ENCODE peak calls at places on chromosomes 5 and 9, in six cellular contexts. One of them, this sample, is unnamed. For H3K9me2, the result is how much of the 10 kb centered on the place peaks cover.

GRCh38 chr9:129776566-129776937 is 23.7 kb upstream of the PTGES start:
- DNase-seq in HCT116: no peak
- DNase-seq in SK-N-SH: no peak
- DNase-seq in GM23248: peak
- DNase-seq in MM.1S: no peak
- DNase-seq in PC-3: no peak
- DNase-seq in this sample: peak

GRCh38 chr5:10595678-10596309 is 31.9 kb downstream of the ANKRD33B start:
- DNase-seq in GM23248: peak
- DNase-seq in MM.1S: no peak
- DNase-seq in SK-N-SH: no peak
- DNase-seq in PC-3: peak
- DNase-seq in HCT116: peak
- DNase-seq in this sample: no peak

GRCh38 chr5:110865400-110866094 is 126.7 kb downstream of the SLC25A46 start:
- DNase-seq in HCT116: peak
- DNase-seq in PC-3: peak
- DNase-seq in GM23248: peak
- DNase-seq in SK-N-SH: peak
- DNase-seq in MM.1S: peak
- DNase-seq in this sample: peak

GRCh38 chr5:64206653-64207052 is 41.0 kb downstream of the RNF180 start:
- DNase-seq in HCT116: no peak
- DNase-seq in PC-3: peak
- DNase-seq in MM.1S: no peak
- DNase-seq in GM23248: no peak
- DNase-seq in SK-N-SH: no peak
- DNase-seq in this sample: no peak

GRCh38 chr9:119366909-119367690 is 2.1 kb downstream of the BRINP1 start:
- DNase-seq in GM23248: no peak
- DNase-seq in SK-N-SH: no peak
- DNase-seq in MM.1S: no peak
- DNase-seq in HCT116: no peak
- DNase-seq in PC-3: no peak
- DNase-seq in this sample: no peak

GRCh38 chr5:42948961-42949347 is 91.2 kb downstream of the ANXA2R start:
- DNase-seq in HCT116: no peak
- DNase-seq in PC-3: no peak
- DNase-seq in GM23248: peak
- DNase-seq in SK-N-SH: no peak
- DNase-seq in MM.1S: no peak
- DNase-seq in this sample: no peak

GRCh38 chr5:144142030-144142825 is 28.2 kb downstream of the YIPF5 start:
- DNase-seq in PC-3: peak
- DNase-seq in GM23248: peak
- DNase-seq in SK-N-SH: peak
- DNase-seq in MM.1S: peak
- DNase-seq in HCT116: peak
- DNase-seq in this sample: peak

GRCh38 chr9:84899326-84899725 is 229.8 kb downstream of the NTRK2 start:
- DNase-seq in PC-3: no peak
- DNase-seq in MM.1S: no peak
- DNase-seq in GM23248: no peak
- DNase-seq in SK-N-SH: no peak
- DNase-seq in HCT116: no peak
- DNase-seq in this sample: no peak

GRCh38 chr5:79236364-79236969 is 536 bp downstream of the JMY start:
- DNase-seq in PC-3: peak
- DNase-seq in SK-N-SH: peak
- DNase-seq in MM.1S: peak
- DNase-seq in HCT116: no peak
- DNase-seq in GM23248: peak
- DNase-seq in this sample: no peak

GRCh38 chr5:180575571-180575970 is 15.7 kb downstream of the SCGB3A1 start:
- DNase-seq in SK-N-SH: no peak
- DNase-seq in PC-3: no peak
- DNase-seq in GM23248: peak
- DNase-seq in MM.1S: no peak
- DNase-seq in HCT116: no peak
- DNase-seq in this sample: no peak

GRCh38 chr5:57383093-57383861 is 99.3 kb downstream of the ACTBL2 start:
- DNase-seq in GM23248: peak
- DNase-seq in MM.1S: no peak
- DNase-seq in SK-N-SH: peak
- DNase-seq in HCT116: peak
- DNase-seq in PC-3: peak
- DNase-seq in this sample: no peak

GRCh38 chr9:93468763-93469456 is 15.5 kb upstream of the FAM120AOS start:
- DNase-seq in PC-3: no peak
- DNase-seq in GM23248: peak
- DNase-seq in MM.1S: no peak
- DNase-seq in HCT116: no peak
- DNase-seq in SK-N-SH: no peak
- DNase-seq in this sample: no peak

GRCh38 chr9:110251212-110251611 is 5.1 kb downstream of the TXN start:
- DNase-seq in PC-3: no peak
- DNase-seq in HCT116: no peak
- DNase-seq in MM.1S: no peak
- DNase-seq in SK-N-SH: no peak
- DNase-seq in GM23248: no peak
- DNase-seq in this sample: no peak

GRCh38 chr9:105976257-105976656 is 281.9 kb downstream of the TMEM38B start:
- DNase-seq in GM23248: no peak
- DNase-seq in HCT116: no peak
- DNase-seq in PC-3: no peak
- DNase-seq in MM.1S: no peak
- DNase-seq in SK-N-SH: no peak
- DNase-seq in this sample: no peak

GRCh38 chr5:52943285-52943684 is 45.9 kb upstream of the ITGA2 start:
- DNase-seq in SK-N-SH: no peak
- DNase-seq in PC-3: peak
- DNase-seq in GM23248: peak
- DNase-seq in MM.1S: peak
- DNase-seq in HCT116: no peak
- DNase-seq in this sample: peak

GRCh38 chr9:614421-614820 is 227.1 kb upstream of the DMRT1 start:
- DNase-seq in MM.1S: no peak
- DNase-seq in SK-N-SH: no peak
- DNase-seq in GM23248: peak
- DNase-seq in HCT116: no peak
- DNase-seq in PC-3: no peak
- DNase-seq in this sample: no peak

GRCh38 chr9:105244274-105244995 is at the start of gene SLC44A1:
- DNase-seq in PC-3: peak
- DNase-seq in GM23248: peak
- DNase-seq in MM.1S: peak
- DNase-seq in HCT116: peak
- DNase-seq in SK-N-SH: peak
- DNase-seq in this sample: peak

GRCh38 chr5:27788184-27788583 is 749.8 kb upstream of the CDH9 start:
- DNase-seq in MM.1S: no peak
- DNase-seq in SK-N-SH: no peak
- DNase-seq in GM23248: no peak
- DNase-seq in HCT116: no peak
- DNase-seq in PC-3: peak
- DNase-seq in this sample: no peak

GRCh38 chr9:72557549-72557948 is 36.1 kb downstream of the TMC1 start:
- DNase-seq in HCT116: peak
- DNase-seq in MM.1S: no peak
- DNase-seq in PC-3: peak
- DNase-seq in GM23248: peak
- DNase-seq in SK-N-SH: no peak
- DNase-seq in this sample: no peak

GRCh38 chr5:173781826-173782670 is 106.1 kb upstream of the CPEB4 start:
- DNase-seq in MM.1S: no peak
- DNase-seq in PC-3: peak
- DNase-seq in SK-N-SH: peak
- DNase-seq in HCT116: no peak
- DNase-seq in GM23248: peak
- DNase-seq in this sample: peak

GRCh38 chr9:33167949-33168535 is 906 bp upstream of the B4GALT1 start:
- DNase-seq in PC-3: no peak
- DNase-seq in MM.1S: peak
- DNase-seq in SK-N-SH: no peak
- DNase-seq in GM23248: peak
- DNase-seq in HCT116: no peak
- DNase-seq in this sample: no peak

GRCh38 chr5:88602584-88602983 is 280.4 kb downstream of the MEF2C start:
- DNase-seq in PC-3: peak
- DNase-seq in SK-N-SH: no peak
- DNase-seq in GM23248: no peak
- DNase-seq in MM.1S: peak
- DNase-seq in HCT116: peak
- DNase-seq in this sample: peak

GRCh38 chr5:39520232-39520572 is 95.4 kb upstream of the DAB2 start:
- DNase-seq in GM23248: peak
- DNase-seq in MM.1S: no peak
- DNase-seq in SK-N-SH: no peak
- DNase-seq in HCT116: no peak
- DNase-seq in PC-3: peak
- DNase-seq in this sample: no peak

GRCh38 chr9:136243631-136244030 is 2.0 kb downstream of the QSOX2 start:
- DNase-seq in GM23248: no peak
- DNase-seq in SK-N-SH: no peak
- DNase-seq in MM.1S: peak
- DNase-seq in PC-3: no peak
- DNase-seq in HCT116: no peak
- DNase-seq in this sample: no peak
- H3K4me3 ChIP-seq in GM23248: no peak
- H3K4me3 ChIP-seq in SK-N-SH: no peak
- H3K4me3 ChIP-seq in MM.1S: peak
- H3K4me3 ChIP-seq in PC-3: peak
- H3K4me3 ChIP-seq in HCT116: no peak
- H3K4me3 ChIP-seq in this sample: peak

GRCh38 chr9:120726484-120726883 is 12.2 kb upstream of the MEGF9 start:
- DNase-seq in MM.1S: no peak
- DNase-seq in HCT116: no peak
- DNase-seq in PC-3: no peak
- DNase-seq in GM23248: no peak
- DNase-seq in SK-N-SH: no peak
- DNase-seq in this sample: no peak

GRCh38 chr9:120718328-120718727 is 4.1 kb upstream of the MEGF9 start:
- DNase-seq in HCT116: no peak
- DNase-seq in MM.1S: no peak
- DNase-seq in PC-3: no peak
- DNase-seq in SK-N-SH: no peak
- DNase-seq in GM23248: no peak
- DNase-seq in this sample: peak

GRCh38 chr9:120724757-120725156 is 10.5 kb upstream of the MEGF9 start:
- DNase-seq in GM23248: no peak
- DNase-seq in SK-N-SH: no peak
- DNase-seq in PC-3: no peak
- DNase-seq in HCT116: no peak
- DNase-seq in MM.1S: no peak
- DNase-seq in this sample: no peak

GRCh38 chr9:120720404-120720803 is 6.1 kb upstream of the MEGF9 start:
- DNase-seq in GM23248: no peak
- DNase-seq in HCT116: no peak
- DNase-seq in SK-N-SH: no peak
- DNase-seq in MM.1S: no peak
- DNase-seq in PC-3: no peak
- DNase-seq in this sample: no peak

DNA sequence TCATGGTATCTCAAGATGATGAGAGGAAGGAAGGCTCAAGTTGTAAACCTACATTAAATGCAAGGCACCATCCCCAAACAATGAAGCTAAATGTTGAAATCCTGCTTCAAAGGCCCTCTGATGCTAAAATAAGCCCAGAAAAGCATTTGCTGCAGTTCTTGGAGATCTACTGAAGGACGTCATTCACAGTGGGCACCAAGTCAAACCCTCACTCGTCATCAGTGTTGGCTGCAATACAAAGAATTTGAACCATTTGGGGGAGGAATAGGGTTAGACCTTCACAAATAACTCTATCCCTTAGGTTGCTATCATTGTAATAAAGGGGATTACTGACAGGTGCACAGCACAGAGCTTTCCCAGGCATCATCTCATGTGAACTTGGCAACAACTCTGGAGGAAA is 9.3 kb upstream of the MEGF9 start:
- DNase-seq in GM23248: peak
- DNase-seq in SK-N-SH: no peak
- DNase-seq in PC-3: no peak
- DNase-seq in MM.1S: no peak
- DNase-seq in HCT116: no peak
- DNase-seq in this sample: no peak
- H3K9me2 ChIP-seq in GM23248: under half
- H3K9me2 ChIP-seq in SK-N-SH: under half
- H3K9me2 ChIP-seq in PC-3: under half
- H3K9me2 ChIP-seq in MM.1S: under half
- H3K9me2 ChIP-seq in HCT116: under half
- H3K9me2 ChIP-seq in this sample: under half

GRCh38 chr5:160260006-160260775 is 30.9 kb downstream of the FABP6 start:
- DNase-seq in PC-3: no peak
- DNase-seq in SK-N-SH: no peak
- DNase-seq in MM.1S: no peak
- DNase-seq in GM23248: no peak
- DNase-seq in HCT116: no peak
- DNase-seq in this sample: no peak

GRCh38 chr5:160260881-160261815 is 31.8 kb downstream of the FABP6 start:
- DNase-seq in GM23248: no peak
- DNase-seq in HCT116: no peak
- DNase-seq in MM.1S: no peak
- DNase-seq in PC-3: peak
- DNase-seq in SK-N-SH: no peak
- DNase-seq in this sample: no peak

GRCh38 chr5:160263326-160263850 is 34.1 kb downstream of the FABP6 start:
- DNase-seq in GM23248: no peak
- DNase-seq in MM.1S: no peak
- DNase-seq in SK-N-SH: peak
- DNase-seq in PC-3: no peak
- DNase-seq in HCT116: no peak
- DNase-seq in this sample: no peak

GRCh38 chr5:160262151-160262550 is 32.8 kb downstream of the FABP6 start:
- DNase-seq in MM.1S: no peak
- DNase-seq in PC-3: no peak
- DNase-seq in GM23248: no peak
- DNase-seq in HCT116: no peak
- DNase-seq in SK-N-SH: peak
- DNase-seq in this sample: no peak

DNA sequence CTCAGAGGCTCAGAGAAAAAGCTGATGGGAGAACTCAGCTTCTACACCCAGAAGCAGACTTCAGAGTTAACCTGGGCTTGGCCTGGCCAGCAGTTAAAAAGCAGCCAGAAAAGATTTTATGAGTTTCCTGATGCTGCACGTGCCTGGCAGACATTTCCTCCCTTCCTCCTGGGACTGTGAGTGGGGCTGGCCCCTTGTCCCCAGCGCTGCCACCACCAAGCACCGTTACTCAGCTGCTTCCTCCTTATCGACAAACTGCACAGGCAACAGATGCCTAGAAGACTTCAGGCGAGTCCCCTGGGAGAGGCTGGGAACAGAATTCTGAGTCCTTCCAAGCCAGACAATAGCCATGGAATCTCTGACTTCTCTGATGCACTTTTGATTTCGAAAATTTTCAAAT is 33.4 kb downstream of the FABP6 start:
- DNase-seq in HCT116: no peak
- DNase-seq in MM.1S: no peak
- DNase-seq in SK-N-SH: peak
- DNase-seq in GM23248: peak
- DNase-seq in PC-3: no peak
- DNase-seq in this sample: no peak
- H3K9ac ChIP-seq in HCT116: no peak
- H3K9ac ChIP-seq in MM.1S: no peak
- H3K9ac ChIP-seq in SK-N-SH: no peak
- H3K9ac ChIP-seq in GM23248: no peak
- H3K9ac ChIP-seq in PC-3: no peak
- H3K9ac ChIP-seq in this sample: no peak

GRCh38 chr5:169808118-169808581 is 171.1 kb downstream of the DOCK2 start:
- DNase-seq in MM.1S: no peak
- DNase-seq in GM23248: no peak
- DNase-seq in PC-3: no peak
- DNase-seq in HCT116: no peak
- DNase-seq in SK-N-SH: no peak
- DNase-seq in this sample: no peak
- H3K4me3 ChIP-seq in MM.1S: no peak
- H3K4me3 ChIP-seq in GM23248: no peak
- H3K4me3 ChIP-seq in PC-3: no peak
- H3K4me3 ChIP-seq in HCT116: no peak
- H3K4me3 ChIP-seq in SK-N-SH: no peak
- H3K4me3 ChIP-seq in this sample: no peak